ENCODE peak calls at places on chromosomes 7 and 10, in nine cellular contexts. C, X, T, O, H, S, R, E and J are unnamed samples.

GRCh38 chr7:87110778-87111177 is 41.5 kb upstream of the DMTF1 start:
- DNase-seq in T (peak), H (no peak), S (no peak), C (peak), O (peak), R (peak), X (no peak), E (no peak), J (no peak)

GRCh38 chr10:50395279-50395678 is 144.0 kb upstream of the ASAH2 start:
- DNase-seq in T (peak), S (no peak), H (peak), X (no peak), O (peak), C (peak), R (peak), E (no peak), J (no peak)

GRCh38 chr7:117036034-117036669 is 82.9 kb downstream of the ST7 start:
- DNase-seq in H (no peak), C (peak), X (no peak), T (no peak), S (no peak), R (no peak), E (no peak), O (no peak), J (no peak)

GRCh38 chr10:130709415-130709814 is 573.2 kb downstream of the GLRX3 start:
- DNase-seq in C (no peak), S (no peak), X (peak), R (no peak), O (no peak), T (no peak), E (no peak), H (no peak), J (no peak)

GRCh38 chr10:35341521-35341920 is 5.2 kb downstream of the CCNY start:
- DNase-seq in S (no peak), O (no peak), H (no peak), R (no peak), T (no peak), X (no peak), C (no peak), E (no peak), J (peak)

GRCh38 chr10:128875955-128876354 is 591.1 kb upstream of the MGMT start:
- DNase-seq in R (no peak), X (no peak), C (peak), E (no peak), O (no peak), T (peak), H (no peak), S (no peak), J (no peak)

GRCh38 chr7:1059200-1060091 is 15.1 kb downstream of the GPR146 start:
- DNase-seq in E (peak), O (no peak), H (peak), R (no peak), S (peak), X (no peak), T (peak), C (no peak), J (peak)

GRCh38 chr7:1852781-1853618 is 182.9 kb downstream of the ELFN1 start:
- DNase-seq in O (no peak), X (peak), R (no peak), S (no peak), E (peak), C (no peak), T (no peak), H (no peak), J (no peak)

GRCh38 chr10:119849031-119849789 is 23.4 kb downstream of the MCMBP start:
- DNase-seq in X (no peak), C (no peak), O (peak), R (no peak), E (no peak), S (no peak), H (no peak), T (peak), J (no peak)

GRCh38 chr10:112950714-112951348 is 784 bp downstream of the TCF7L2 start:
- DNase-seq in R (no peak), C (peak), X (peak), E (peak), O (peak), H (peak), S (no peak), T (peak), J (peak)

GRCh38 chr7:11228515-11228914 is 254.8 kb downstream of the PHF14 start:
- DNase-seq in O (peak), C (peak), E (no peak), T (peak), R (no peak), H (no peak), X (peak), S (no peak), J (no peak)

GRCh38 chr10:79608505-79609375 is 2.0 kb upstream of the SFTPA1 start:
- DNase-seq in E (peak), C (peak), H (peak), T (peak), R (peak), O (peak), S (peak), X (peak), J (peak)

GRCh38 chr10:25068152-25069058 is 52.0 kb downstream of the THNSL1 start:
- DNase-seq in E (no peak), C (no peak), R (peak), X (no peak), O (peak), S (peak), T (no peak), H (no peak), J (no peak)

GRCh38 chr7:116213361-116214155 is 3.2 kb downstream of the TES start:
- DNase-seq in S (no peak), R (no peak), O (peak), C (peak), T (peak), H (no peak), X (no peak), E (no peak), J (no peak)

GRCh38 chr10:129760003-129760315 is 204.1 kb downstream of the EBF3 start:
- DNase-seq in X (no peak), E (no peak), O (no peak), C (no peak), T (no peak), H (peak), R (no peak), S (peak), J (no peak)

GRCh38 chr7:2165239-2165609 is 67.5 kb downstream of the MAD1L1 start:
- DNase-seq in X (no peak), H (no peak), C (no peak), O (no peak), E (no peak), R (no peak), T (no peak), S (peak), J (no peak)

GRCh38 chr10:74437822-74438221 is 286.8 kb downstream of the ADK start:
- DNase-seq in H (no peak), S (no peak), O (peak), T (peak), R (peak), C (peak), E (no peak), X (no peak), J (no peak)

GRCh38 chr7:15555385-15555859 is 6.4 kb downstream of the AGMO start:
- DNase-seq in C (no peak), H (no peak), O (no peak), R (peak), T (peak), E (no peak), S (no peak), X (no peak), J (no peak)

GRCh38 chr10:5242585-5242984 is 45.9 kb downstream of the AKR1C4 start:
- DNase-seq in E (no peak), X (no peak), R (no peak), O (no peak), S (no peak), C (no peak), T (no peak), H (no peak), J (no peak)

GRCh38 chr7:91465595-91466061 is 201.4 kb downstream of the FZD1 start:
- DNase-seq in S (no peak), O (peak), X (no peak), R (no peak), H (no peak), C (no peak), E (no peak), T (peak), J (no peak)

GRCh38 chr10:1367938-1368697 is 311.9 kb downstream of the WDR37 start:
- DNase-seq in H (no peak), S (no peak), C (no peak), T (no peak), X (no peak), R (no peak), O (no peak), E (no peak), J (peak)

GRCh38 chr7:155169498-155170065 is 99.5 kb downstream of the HTR5A start:
- DNase-seq in O (no peak), S (no peak), H (peak), X (no peak), T (no peak), C (no peak), E (no peak), R (no peak), J (no peak)

GRCh38 chr10:132302421-132302820 is 5.3 kb downstream of the STK32C start:
- DNase-seq in C (no peak), E (no peak), O (no peak), R (no peak), T (no peak), H (peak), S (no peak), X (peak), J (no peak)

GRCh38 chr7:95861041-95861440 is 88.7 kb downstream of the DYNC1I1 start:
- DNase-seq in X (no peak), C (no peak), E (no peak), H (no peak), S (no peak), T (no peak), R (no peak), O (peak), J (no peak)

DNA sequence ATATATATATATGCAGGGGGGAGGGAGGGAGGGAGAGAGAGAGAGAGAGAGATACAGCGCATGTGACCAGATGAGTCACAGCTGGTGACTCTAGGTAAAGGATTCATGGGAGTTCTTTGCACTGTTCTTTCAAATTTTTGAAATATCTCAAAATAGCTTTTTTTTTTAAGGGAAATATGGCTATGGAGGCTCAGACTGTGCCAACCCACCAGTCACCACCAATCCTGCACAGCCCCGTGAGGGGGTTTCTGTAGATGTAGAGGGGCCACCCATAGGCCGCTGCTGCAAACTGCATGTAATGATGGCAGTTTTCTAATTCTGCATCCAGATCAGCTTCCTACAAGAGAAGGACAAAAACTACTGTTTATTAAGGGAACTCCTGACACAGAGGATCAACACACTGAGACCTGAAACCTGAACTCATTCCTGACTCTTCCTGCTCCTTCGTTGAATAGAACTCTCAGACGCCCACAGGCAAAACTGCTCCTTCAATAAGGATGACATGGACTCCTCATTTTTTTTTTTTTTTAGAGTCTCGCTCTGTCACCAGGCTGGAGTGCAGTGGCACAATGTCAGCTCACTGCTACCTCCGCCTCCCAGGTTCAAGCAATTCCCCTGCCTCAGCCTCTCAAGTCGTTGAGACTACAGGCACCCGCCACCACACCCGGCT is 17.3 kb downstream of the DAGLB start:
- DNase-seq in C (peak), H (no peak), X (no peak), R (no peak), E (no peak), S (no peak), T (peak), O (peak), J (peak)
- TF ChIP-seq CTCF in C (no peak), H (no peak), X (no peak), R (peak), E (no peak), S (peak), T (peak), O (no peak), J (no peak)

DNA sequence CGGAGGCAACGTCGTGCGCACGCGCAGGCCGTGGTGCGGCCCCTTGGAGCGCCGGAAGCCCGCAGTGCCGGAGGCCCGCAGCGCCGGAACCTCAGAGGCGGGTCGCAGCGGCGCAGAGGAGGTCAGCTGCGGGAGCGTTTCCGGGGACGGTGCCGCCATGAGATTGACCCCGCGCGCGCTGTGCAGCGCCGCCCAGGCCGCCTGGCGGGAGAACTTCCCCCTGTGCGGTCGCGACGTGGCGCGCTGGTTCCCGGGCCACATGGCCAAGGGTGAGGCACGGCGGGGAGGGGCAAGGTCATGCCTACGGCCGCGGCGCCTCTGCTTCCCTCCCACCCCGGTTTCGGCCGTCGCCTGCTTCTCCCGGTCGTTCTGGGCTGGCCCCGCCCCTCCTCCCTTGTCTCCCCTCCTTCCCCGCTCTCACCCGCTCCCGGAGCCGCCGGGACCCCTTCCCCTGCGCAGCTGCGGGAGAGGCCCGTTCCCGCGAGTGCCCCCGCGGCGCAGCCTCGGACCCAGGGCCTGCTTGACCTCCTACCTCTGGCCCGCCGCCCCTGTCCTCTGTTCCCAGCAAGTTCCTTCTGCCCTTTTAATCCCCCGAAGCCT is at the start of gene MTG1:
- DNase-seq in R (peak), S (peak), O (peak), X (peak), H (peak), T (peak), E (peak), C (peak), J (peak)
- TF ChIP-seq CTCF in R (peak), S (peak), O (no peak), X (no peak), H (no peak), T (peak), E (no peak), C (peak), J (no peak)

DNA sequence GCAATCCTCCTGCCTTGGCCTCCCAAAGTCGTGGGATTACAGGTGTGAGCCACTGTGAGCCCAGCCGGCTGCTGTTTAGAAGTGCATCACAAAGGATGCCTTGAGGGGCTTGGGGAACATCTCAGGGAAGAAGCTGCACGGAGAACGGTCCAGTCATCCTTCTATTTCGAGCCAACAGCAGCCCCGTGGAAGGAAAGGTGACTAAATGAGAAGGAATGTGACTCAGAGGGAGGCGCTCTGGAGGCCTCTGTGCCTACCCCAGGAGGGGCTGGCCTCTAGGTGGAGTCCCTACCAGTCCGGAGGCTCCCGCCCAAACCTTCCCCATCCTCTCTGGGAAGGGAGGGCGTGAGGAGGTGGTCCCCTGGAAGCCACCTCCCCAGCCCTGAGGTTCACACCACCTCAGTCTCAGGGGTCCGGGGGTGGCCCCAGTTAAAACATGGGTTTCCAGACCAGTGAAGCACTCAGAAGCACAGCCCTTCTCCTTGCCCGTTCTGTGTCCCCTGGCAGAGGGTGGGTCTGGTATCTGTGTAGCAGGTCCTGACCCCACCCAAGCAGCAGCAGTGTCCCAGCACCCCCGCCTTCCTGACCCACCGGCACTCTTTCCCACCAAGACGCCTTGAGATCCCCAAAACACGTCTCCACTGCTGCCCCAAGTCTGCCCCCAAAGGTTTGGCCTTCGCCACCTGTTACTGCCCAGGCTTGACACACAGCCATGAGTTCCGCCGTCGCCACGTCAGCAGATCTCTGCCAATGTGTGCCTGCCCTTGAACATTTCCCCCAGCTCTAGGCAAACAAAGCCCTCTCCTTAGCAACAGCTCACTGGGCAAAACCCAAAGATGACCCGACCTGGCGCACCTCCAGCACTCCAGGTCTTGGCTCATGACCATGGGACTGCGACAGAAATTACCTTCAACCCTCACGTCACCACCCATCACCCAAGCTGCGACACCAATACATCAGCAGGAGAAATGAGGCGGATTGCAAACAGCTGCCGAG is 75.9 kb downstream of the CTBP2 start:
- DNase-seq in C (peak), T (peak), R (peak), H (no peak), S (peak), X (peak), O (peak), E (no peak), J (no peak)
- TF ChIP-seq CTCF in C (peak), T (peak), R (no peak), H (no peak), S (peak), X (no peak), O (no peak), E (no peak), J (no peak)

DNA sequence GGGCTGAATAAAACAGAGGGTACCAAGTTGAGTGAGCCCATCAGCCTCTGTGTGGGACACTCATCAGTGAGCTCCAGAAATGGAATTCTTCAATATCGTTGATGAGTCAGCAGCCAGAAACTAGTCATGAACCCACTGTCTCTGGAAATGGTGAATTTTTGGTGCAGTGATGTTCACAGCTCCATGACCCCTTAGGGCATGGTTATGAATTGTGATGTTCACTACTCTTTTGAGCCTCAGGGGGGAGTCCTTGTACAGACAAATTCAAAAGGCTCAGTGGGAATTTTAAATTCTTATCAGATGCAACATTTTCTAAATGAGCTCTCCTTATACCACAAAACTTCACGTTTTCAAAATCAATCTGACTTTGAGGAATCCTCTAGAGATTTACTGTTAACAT is 335.7 kb downstream of the PHTF2 start:
- DNase-seq in S (no peak), X (no peak), E (no peak), R (peak), H (no peak), C (peak), T (peak), O (peak), J (peak)
- TF ChIP-seq CTCF in S (peak), X (peak), E (peak), R (peak), H (peak), C (peak), T (peak), O (peak), J (peak)

GRCh38 chr10:104127411-104127810 is 5.4 kb downstream of the SFR1 start:
- DNase-seq in H (no peak), O (no peak), R (no peak), C (peak), S (peak), X (no peak), E (peak), T (no peak), J (no peak)
- TF ChIP-seq CTCF in H (no peak), O (no peak), R (peak), C (no peak), S (peak), X (no peak), E (peak), T (peak), J (no peak)

DNA sequence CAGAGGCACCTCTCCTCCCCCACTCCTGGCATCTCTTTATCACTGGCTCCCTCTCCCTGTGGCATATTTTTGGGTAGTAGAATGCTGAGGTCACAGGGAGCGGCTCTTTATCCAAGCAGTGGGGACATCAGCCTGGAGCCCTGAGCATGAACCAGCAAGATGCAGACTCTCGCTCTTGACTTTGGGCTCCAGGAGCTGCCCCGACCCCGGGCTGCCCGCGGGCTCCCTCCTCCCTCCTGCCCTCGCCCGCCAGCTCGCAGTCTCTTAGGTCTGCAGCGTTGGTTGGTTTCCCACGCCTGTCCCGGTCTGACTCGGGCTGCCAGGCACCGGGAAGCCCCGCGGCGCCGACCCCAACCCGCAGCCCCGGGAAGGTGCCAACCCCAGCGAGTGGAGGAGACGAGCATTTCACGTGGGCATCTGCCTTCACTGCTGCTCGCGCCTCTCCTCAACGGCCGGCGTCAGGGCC is 1.3 kb downstream of the INSYN2A start:
- DNase-seq in C (no peak), S (peak), T (peak), E (peak), X (no peak), R (no peak), H (no peak), O (peak), J (peak)
- TF ChIP-seq CTCF in C (no peak), S (no peak), T (no peak), E (no peak), X (no peak), R (no peak), H (no peak), O (no peak), J (no peak)

GRCh38 chr10:127759276-127759675 is 22.3 kb downstream of the FOXI2 start:
- DNase-seq in T (no peak), X (no peak), E (no peak), H (no peak), R (no peak), S (no peak), O (no peak), C (no peak), J (no peak)

GRCh38 chr10:127762925-127763324 is 25.9 kb downstream of the FOXI2 start:
- DNase-seq in R (no peak), H (no peak), X (no peak), T (no peak), E (no peak), S (peak), O (no peak), C (no peak), J (no peak)

GRCh38 chr10:127756264-127756663 is 19.3 kb downstream of the FOXI2 start:
- DNase-seq in R (no peak), C (no peak), S (no peak), O (no peak), E (no peak), T (no peak), H (no peak), X (no peak), J (no peak)

GRCh38 chr10:127755758-127756157 is 18.8 kb downstream of the FOXI2 start:
- DNase-seq in T (no peak), O (no peak), E (no peak), H (no peak), R (no peak), C (peak), X (no peak), S (no peak), J (no peak)

DNA sequence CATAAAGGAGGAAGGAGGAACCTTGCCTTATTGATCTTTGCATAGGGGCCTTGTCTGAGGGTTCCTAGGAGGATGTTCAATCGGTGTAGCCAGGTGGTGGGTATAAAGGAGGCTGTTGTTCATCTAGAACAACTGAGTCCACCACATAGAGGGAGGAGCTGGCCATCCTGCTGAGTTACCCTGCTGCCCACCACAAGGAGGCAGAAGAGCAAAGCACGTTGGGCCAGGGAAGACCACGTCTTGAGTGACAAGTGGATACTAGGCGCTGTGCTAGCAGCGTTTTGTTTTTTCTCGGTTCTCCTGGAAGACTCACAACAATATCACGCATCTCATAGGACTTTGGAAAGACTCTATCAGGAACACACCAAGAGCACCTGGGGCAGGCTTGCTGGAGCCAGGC is 20.0 kb downstream of the FOXI2 start:
- DNase-seq in E (no peak), C (no peak), T (no peak), S (no peak), X (no peak), R (no peak), O (no peak), H (no peak), J (no peak)
- TF ChIP-seq CTCF in E (no peak), C (no peak), T (no peak), S (peak), X (no peak), R (peak), O (no peak), H (no peak), J (no peak)